ENCODE peak calls at places on chromosome 20, in seven cellular contexts. R, O, H, L, C, A and X are unnamed samples.
A peak's percentile ranks its signal among the peaks of the same experiment; 100 is the strongest.

GRCh38 chr20:438581-439469 is 23.5 kb downstream of the TBC1D20 start:
- DNase-seq in R (no peak), O (no peak), H (no peak), L (peak; percentile 40), C (no peak), A (no peak), X (no peak)

GRCh38 chr20:36645998-36646397 is at the start of gene SLA2:
- DNase-seq in R (no peak), O (no peak), H (no peak), L (no peak), C (no peak), A (peak; percentile 52), X (no peak)

GRCh38 chr20:50996901-50997830 is 25.7 kb downstream of the KCNG1 start:
- DNase-seq in R (no peak), O (peak; percentile 60), H (no peak), L (peak; percentile 29), C (no peak), A (no peak), X (no peak)

GRCh38 chr20:41386502-41387427 is 20.1 kb upstream of the EMILIN3 start:
- DNase-seq in R (peak; percentile 38), O (no peak), H (no peak), L (no peak), C (peak; percentile 27), A (peak; percentile 32), X (no peak)

GRCh38 chr20:23086931-23087411 is 847 bp upstream of the CD93 start:
- DNase-seq in R (no peak), O (no peak), H (no peak), L (no peak), C (no peak), A (peak; percentile 65), X (no peak)

GRCh38 chr20:49914310-49915117 is 815 bp downstream of the SPATA2 start:
- DNase-seq in R (no peak), O (no peak), H (no peak), L (no peak), C (no peak), A (no peak), X (no peak)

GRCh38 chr20:41693136-41693979 is 75.2 kb upstream of the CHD6 start:
- DNase-seq in R (peak; percentile 60), O (peak; percentile 79), H (peak; percentile 72), L (peak; percentile 94), C (peak; percentile 92), A (peak; percentile 85), X (peak; percentile 40)

GRCh38 chr20:63501818-63502670 is 3.2 kb upstream of the EEF1A2 start:
- DNase-seq in R (no peak), O (no peak), H (no peak), L (no peak), C (peak; percentile 67), A (no peak), X (no peak)

GRCh38 chr20:14446446-14446845 is 109.0 kb upstream of the FLRT3 start:
- DNase-seq in R (no peak), O (no peak), H (no peak), L (no peak), C (no peak), A (no peak), X (no peak)

GRCh38 chr20:32482251-32483220 is 102.6 kb downstream of the NOL4L start:
- DNase-seq in R (no peak), O (no peak), H (no peak), L (peak; percentile 38), C (no peak), A (peak; percentile 78), X (no peak)

GRCh38 chr20:41140226-41141133 is 3.1 kb downstream of the PLCG1 start:
- DNase-seq in R (no peak), O (no peak), H (no peak), L (no peak), C (no peak), A (no peak), X (no peak)

GRCh38 chr20:57695012-57695411 is 14.8 kb downstream of the PMEPA1 start:
- DNase-seq in R (no peak), O (peak; percentile 68), H (no peak), L (no peak), C (no peak), A (peak; percentile 64), X (no peak)

GRCh38 chr20:36308318-36308710 is 2.2 kb downstream of the DLGAP4 start:
- DNase-seq in R (no peak), O (no peak), H (no peak), L (no peak), C (no peak), A (no peak), X (no peak)

GRCh38 chr20:42779216-42779615 is 410.5 kb downstream of the PTPRT start:
- DNase-seq in R (no peak), O (no peak), H (no peak), L (no peak), C (peak; percentile 3), A (no peak), X (no peak)

GRCh38 chr20:47274449-47275108 is 81.9 kb downstream of the ZMYND8 start:
- DNase-seq in R (no peak), O (peak; percentile 97), H (peak; percentile 89), L (peak; percentile 93), C (peak; percentile 51), A (no peak), X (no peak)

GRCh38 chr20:39878809-39879208 is 810.2 kb downstream of the MAFB start:
- DNase-seq in R (no peak), O (peak; percentile 47), H (no peak), L (no peak), C (no peak), A (no peak), X (no peak)

GRCh38 chr20:363319-364078 is 16.6 kb downstream of the NRSN2 start:
- DNase-seq in R (no peak), O (no peak), H (no peak), L (no peak), C (no peak), A (peak; percentile 36), X (no peak)

GRCh38 chr20:53425930-53426329 is 167.7 kb downstream of the ZNF217 start:
- DNase-seq in R (no peak), O (no peak), H (no peak), L (no peak), C (no peak), A (no peak), X (no peak)

GRCh38 chr20:11978496-11978895 is 60.8 kb downstream of the BTBD3 start:
- DNase-seq in R (no peak), O (no peak), H (no peak), L (no peak), C (no peak), A (no peak), X (no peak)

DNA sequence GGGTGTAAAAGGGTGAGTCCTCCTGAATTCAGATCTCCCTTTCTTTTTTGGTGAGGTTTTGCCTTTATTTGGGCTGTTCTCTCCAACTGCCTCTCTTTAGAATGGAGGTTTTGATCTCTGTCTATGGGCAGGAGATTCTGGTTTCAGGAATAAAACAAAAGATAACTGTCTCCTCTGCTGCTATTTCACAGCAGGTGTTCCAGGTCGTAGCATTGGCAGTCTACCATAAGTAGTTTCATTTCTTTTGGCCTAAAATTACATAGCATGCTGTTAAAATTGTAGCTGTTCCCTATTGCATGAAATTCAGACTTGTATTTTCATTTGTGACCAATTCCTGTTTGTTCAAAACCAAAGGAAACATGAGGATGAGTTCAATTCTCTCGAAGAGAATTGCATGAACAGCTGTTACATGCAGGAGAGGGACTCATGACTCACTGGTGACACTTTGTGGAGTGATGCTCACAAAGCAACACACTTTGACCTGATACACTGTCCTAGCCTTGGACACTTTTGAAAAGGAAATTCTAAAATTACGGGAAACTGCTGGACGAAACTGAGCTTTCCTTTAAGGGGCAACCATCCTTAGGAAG is 76.8 kb upstream of the SIRPG start:
- DNase-seq in R (no peak), O (no peak), H (peak; percentile 4), L (no peak), C (peak; percentile 32), A (no peak), X (no peak)
- TF ChIP-seq CTCF in R (peak; percentile 7), O (no peak), H (no peak), L (no peak), C (peak; percentile 37), A (peak; percentile 30), X (no peak)

GRCh38 chr20:8670900-8671229 is 398.0 kb upstream of the PLCB4 start:
- DNase-seq in R (no peak), O (no peak), H (no peak), L (peak; percentile 28), C (no peak), A (no peak), X (no peak)

GRCh38 chr20:8670207-8670899 is 398.5 kb upstream of the PLCB4 start:
- DNase-seq in R (no peak), O (no peak), H (no peak), L (no peak), C (no peak), A (no peak), X (no peak)

GRCh38 chr20:8667306-8667705 is 401.6 kb upstream of the PLCB4 start:
- DNase-seq in R (no peak), O (no peak), H (no peak), L (peak; percentile 50), C (no peak), A (no peak), X (no peak)

GRCh38 chr20:8673116-8673515 is 395.8 kb upstream of the PLCB4 start:
- DNase-seq in R (no peak), O (no peak), H (no peak), L (no peak), C (no peak), A (no peak), X (no peak)

GRCh38 chr20:8671366-8671943 is 397.4 kb upstream of the PLCB4 start:
- DNase-seq in R (no peak), O (no peak), H (no peak), L (no peak), C (no peak), A (no peak), X (no peak)
- H3K27ac ChIP-seq in R (no peak overlapping the region), O (no peak overlapping the region), H (no peak overlapping the region), L (no peak overlapping the region), C (no peak overlapping the region), A (no peak overlapping the region), X (no peak overlapping the region)

GRCh38 chr20:21559305-21559704 is 45.4 kb upstream of the NKX2-2 start:
- DNase-seq in R (no peak), O (no peak), H (no peak), L (no peak), C (no peak), A (no peak), X (no peak)
- H3K4me3 ChIP-seq in R (no peak overlapping the region), O (no peak overlapping the region), H (no peak overlapping the region), L (no peak overlapping the region), C (no peak overlapping the region), A (no peak overlapping the region), X (no peak overlapping the region)

DNA sequence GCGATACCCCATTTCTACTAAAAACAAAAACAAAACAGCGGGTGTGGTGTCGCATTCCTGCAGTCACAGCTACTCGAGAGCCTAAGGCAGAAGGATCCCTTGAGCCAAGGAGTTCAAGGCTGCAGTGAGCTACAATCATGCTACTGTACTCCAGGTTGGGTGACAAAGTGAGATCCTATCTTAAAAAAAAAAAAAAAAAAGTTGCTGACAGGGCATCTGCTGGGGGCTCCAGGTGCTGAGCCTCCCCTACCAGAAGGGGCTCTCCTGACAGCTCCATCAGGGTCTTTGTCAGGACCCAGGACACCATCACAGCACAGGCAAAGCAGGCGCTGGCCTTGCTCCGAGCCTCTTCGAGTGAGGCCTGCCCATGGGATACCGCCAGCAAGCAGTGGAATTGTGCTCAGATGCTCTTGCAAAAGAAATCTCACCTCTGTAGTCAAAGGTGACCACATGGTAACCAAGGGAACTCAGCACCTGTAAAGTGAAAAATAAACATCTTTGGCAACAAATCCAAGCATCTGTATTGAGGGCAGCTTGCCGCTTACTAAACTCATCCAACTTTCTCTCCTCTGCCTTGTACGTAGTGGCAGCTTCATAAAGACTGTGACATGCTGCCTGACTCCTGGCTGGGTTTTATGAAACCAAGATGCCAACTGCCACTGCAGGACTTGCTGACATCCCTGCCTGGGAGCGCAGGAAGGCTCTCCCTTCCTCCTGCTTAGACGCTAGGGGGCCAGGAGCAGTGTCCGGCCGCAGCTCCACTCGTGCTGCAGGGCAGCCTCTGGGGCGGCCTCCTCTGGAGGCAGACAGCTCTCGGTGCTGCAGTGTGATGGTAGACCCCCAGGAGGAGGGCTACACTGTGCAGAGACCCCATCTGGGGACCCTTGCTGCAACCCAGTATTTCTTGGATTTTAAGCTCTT is 66.9 kb downstream of the PYGB start:
- DNase-seq in R (peak; percentile 10), O (no peak), H (no peak), L (no peak), C (no peak), A (peak; percentile 33), X (no peak)
- TF ChIP-seq CTCF in R (no peak), O (peak; percentile 2), H (peak; percentile 53), L (no peak), C (no peak), A (no peak), X (no peak)